ENCODE peak calls at places on chromosomes 2 and 18, in nine cellular contexts. V is HAP-1; Y is activated gamma-delta T cell treated with Interleukin-2 at 50 U/mL for 16 hours; M is GM13976; H is activated naive CD8-positive, alpha-beta T cell treated with anti-CD3 and anti-CD28 coated beads, Interleukin-2, amount 10 ng/mL, durations not matched to agents 7 days and 5 days; L is endodermal cell; N is AG08396; U is activated B cell treated with CpG ODN at 0.5 μM for 24 hours; K is SW480. E is an unnamed sample.

GRCh38 chr2:130963849-130964793 is 127.4 kb downstream of the ARHGEF4 start:
- DNase-seq in V (no peak), Y (no peak), M (peak; percentile 59), H (no peak), L (peak; percentile 94), N (peak; percentile 41), U (no peak), K (no peak), E (peak; percentile 56)

GRCh38 chr2:171522057-171522803 is at the start of gene CYBRD1:
- DNase-seq in V (no peak), Y (no peak), M (peak; percentile 89), H (peak; percentile 52), L (peak; percentile 88), N (peak; percentile 93), U (peak; percentile 14), K (peak; percentile 66), E (peak; percentile 30)

GRCh38 chr2:60806988-60807681 is 51.1 kb downstream of the PAPOLG start:
- DNase-seq in V (no peak), Y (no peak), M (peak; percentile 72), H (no peak), L (no peak), N (peak; percentile 36), U (peak; percentile 34), K (peak; percentile 65), E (no peak)

GRCh38 chr2:182368446-182368845 is 58.4 kb downstream of the PDE1A start:
- DNase-seq in V (no peak), Y (no peak), M (no peak), H (no peak), L (no peak), N (no peak), U (no peak), K (no peak), E (peak; percentile 45)

GRCh38 chr18:35197286-35197685 is 43.5 kb upstream of the ZNF397 start:
- DNase-seq in V (no peak), Y (no peak), M (no peak), H (no peak), L (no peak), N (no peak), U (no peak), K (no peak), E (no peak)

GRCh38 chr18:44742741-44743311 is 62.1 kb downstream of the SETBP1 start:
- DNase-seq in V (no peak), Y (no peak), M (no peak), H (no peak), L (no peak), N (peak; percentile 61), U (no peak), K (no peak), E (peak; percentile 98)

GRCh38 chr2:136874258-136874657 is 108.9 kb downstream of the THSD7B start:
- DNase-seq in V (peak; percentile 34), Y (no peak), M (no peak), H (no peak), L (peak; percentile 57), N (no peak), U (no peak), K (peak; percentile 33), E (no peak)

GRCh38 chr2:221562226-221562625 is 9.9 kb downstream of the EPHA4 start:
- DNase-seq in V (no peak), Y (no peak), M (no peak), H (no peak), L (no peak), N (no peak), U (no peak), K (no peak), E (no peak)

GRCh38 chr2:207035855-207036254 is 96.5 kb downstream of the CPO start:
- DNase-seq in V (no peak), Y (no peak), M (no peak), H (no peak), L (no peak), N (no peak), U (no peak), K (no peak), E (no peak)

GRCh38 chr2:193806088-193806774 is 1611.5 kb upstream of the TMEFF2 start:
- DNase-seq in V (peak; percentile 9), Y (no peak), M (no peak), H (no peak), L (no peak), N (no peak), U (no peak), K (no peak), E (no peak)

GRCh38 chr18:24118750-24119577 is 19.9 kb upstream of the CABYR start:
- DNase-seq in V (peak; percentile 65), Y (peak; percentile 76), M (peak; percentile 64), H (peak; percentile 65), L (peak; percentile 87), N (peak; percentile 45), U (peak; percentile 40), K (peak; percentile 79), E (peak; percentile 84)

E was measured in G401.